ENCODE peak calls at places on chromosomes 2 and 18, in ten cellular contexts. D is NCI-H446 treated with DMSO at 0.1 percent for 48 hours; R is NCI-H82; X is GM13976; J is LHCN-M2; C is KG1; G is stimulated activated CD8-positive, alpha-beta memory T cell treated with anti-CD3 and anti-CD28 coated beads, Interleukin-7, amount 100 ng/mL, for 48 hours; L is Right ventricle myocardium superior; V is activated CD8-positive, alpha-beta T cell treated with anti-CD3 and anti-CD28 coated beads for 36 hours; O is COR-L47. U is an unnamed sample.

GRCh38 chr2:9139491-9140443 is 66.8 kb upstream of the ASAP2 start:
- DNase-seq in D (no peak), R (peak), X (peak), J (peak), C (peak), G (peak), L (peak), V (peak), O (peak), U (peak)

GRCh38 chr18:12422936-12423335 is 15.2 kb downstream of the PRELID3A start:
- DNase-seq in D (peak), R (peak), X (no peak), J (peak), C (no peak), G (no peak), L (no peak), V (peak), O (peak), U (no peak)

GRCh38 chr2:7048762-7049294 is 131.6 kb downstream of the RNF144A start:
- DNase-seq in D (no peak), R (no peak), X (no peak), J (no peak), C (no peak), G (no peak), L (no peak), V (no peak), O (no peak), U (no peak)

GRCh38 chr18:79245517-79246001 is 150.2 kb upstream of the NFATC1 start:
- DNase-seq in D (no peak), R (no peak), X (no peak), J (no peak), C (no peak), G (no peak), L (no peak), V (peak), O (no peak), U (no peak)

GRCh38 chr2:153416071-153416470 is 62.5 kb downstream of the RPRM start:
- DNase-seq in D (no peak), R (peak), X (no peak), J (peak), C (no peak), G (no peak), L (no peak), V (no peak), O (peak), U (no peak)

GRCh38 chr2:64650722-64651338 is 2.9 kb downstream of the SERTAD2 start:
- DNase-seq in D (no peak), R (peak), X (no peak), J (no peak), C (no peak), G (no peak), L (no peak), V (no peak), O (no peak), U (peak)

GRCh38 chr2:187299122-187299906 is 148.7 kb downstream of the CALCRL start:
- DNase-seq in D (no peak), R (peak), X (peak), J (peak), C (no peak), G (no peak), L (no peak), V (no peak), O (no peak), U (no peak)

GRCh38 chr2:60707750-60708371 is 48.2 kb upstream of the PAPOLG start:
- DNase-seq in D (peak), R (peak), X (peak), J (peak), C (peak), G (no peak), L (no peak), V (no peak), O (peak), U (peak)

GRCh38 chr2:217903859-217904613 is 98.8 kb downstream of the TNS1 start:
- DNase-seq in D (no peak), R (no peak), X (no peak), J (no peak), C (no peak), G (no peak), L (peak), V (no peak), O (peak), U (no peak)

GRCh38 chr18:58362027-58362575 is 266.8 kb downstream of the ALPK2 start:
- DNase-seq in D (no peak), R (no peak), X (no peak), J (peak), C (no peak), G (no peak), L (no peak), V (no peak), O (no peak), U (no peak)

GRCh38 chr18:74589021-74589420 is 8.6 kb upstream of the ZNF407 start:
- DNase-seq in D (no peak), R (no peak), X (no peak), J (no peak), C (no peak), G (no peak), L (no peak), V (no peak), O (no peak), U (no peak)

GRCh38 chr2:186195726-186196125 is 290.3 kb upstream of the ZC3H15 start:
- DNase-seq in D (no peak), R (no peak), X (no peak), J (no peak), C (no peak), G (no peak), L (no peak), V (no peak), O (no peak), U (no peak)

GRCh38 chr2:63048367-63049171 is 2.1 kb upstream of the OTX1 start:
- DNase-seq in D (no peak), R (peak), X (peak), J (no peak), C (no peak), G (no peak), L (no peak), V (peak), O (no peak), U (no peak)

GRCh38 chr2:3636586-3637310 is 21.3 kb upstream of the ALLC start:
- DNase-seq in D (no peak), R (no peak), X (no peak), J (no peak), C (no peak), G (no peak), L (no peak), V (no peak), O (no peak), U (no peak)

GRCh38 chr2:121856358-121856757 is 100.9 kb downstream of the TSN start:
- DNase-seq in D (no peak), R (no peak), X (no peak), J (no peak), C (no peak), G (no peak), L (no peak), V (no peak), O (no peak), U (no peak)

GRCh38 chr2:43942001-43942400 is 53.8 kb downstream of the LRPPRC start:
- DNase-seq in D (no peak), R (peak), X (no peak), J (no peak), C (no peak), G (no peak), L (no peak), V (no peak), O (no peak), U (no peak)

GRCh38 chr18:55821219-55821618 is 233.2 kb upstream of the TCF4 start:
- DNase-seq in D (no peak), R (no peak), X (no peak), J (peak), C (no peak), G (no peak), L (no peak), V (no peak), O (no peak), U (no peak)

GRCh38 chr2:27583390-27583915 is 611 bp downstream of the ZNF512 start:
- DNase-seq in D (no peak), R (peak), X (no peak), J (peak), C (peak), G (no peak), L (no peak), V (no peak), O (no peak), U (no peak)

GRCh38 chr2:160507464-160507863 is 13.9 kb upstream of the RBMS1 start:
- DNase-seq in D (no peak), R (no peak), X (no peak), J (no peak), C (no peak), G (no peak), L (no peak), V (no peak), O (no peak), U (no peak)